ENCODE peak calls at places on chromosomes 12 and 14, in five cellular contexts. One of them, this sample, is unnamed. For H3K27me3, the result is how much of the 10 kb centered on the place peaks cover.

GRCh38 chr14:43956741-43957140 is 550.3 kb downstream of the FSCB start:
- DNase-seq in neural progenitor cell: no peak
- DNase-seq in heart right ventricle: no peak
- DNase-seq in adrenal gland: no peak
- DNase-seq in IMR-90: no peak
- DNase-seq in this sample: no peak

GRCh38 chr14:104804481-104805325 is 3.8 kb downstream of the ZBTB42 start:
- DNase-seq in neural progenitor cell: no peak
- DNase-seq in heart right ventricle: no peak
- DNase-seq in adrenal gland: no peak
- DNase-seq in IMR-90: no peak
- DNase-seq in this sample: no peak

GRCh38 chr14:104931323-104931770 is 6.7 kb downstream of the PLD4 start:
- DNase-seq in neural progenitor cell: no peak
- DNase-seq in heart right ventricle: no peak
- DNase-seq in adrenal gland: no peak
- DNase-seq in IMR-90: no peak
- DNase-seq in this sample: no peak

GRCh38 chr14:79861111-79861510 is 350.2 kb downstream of the DIO2 start:
- DNase-seq in neural progenitor cell: no peak
- DNase-seq in heart right ventricle: no peak
- DNase-seq in adrenal gland: no peak
- DNase-seq in IMR-90: no peak
- DNase-seq in this sample: no peak

GRCh38 chr14:21384494-21384851 is 654 bp upstream of the SUPT16H start:
- DNase-seq in neural progenitor cell: no peak
- DNase-seq in heart right ventricle: no peak
- DNase-seq in adrenal gland: no peak
- DNase-seq in IMR-90: no peak
- DNase-seq in this sample: no peak

GRCh38 chr12:88298761-88299242 is 156.7 kb downstream of the TMTC3 start:
- DNase-seq in neural progenitor cell: no peak
- DNase-seq in heart right ventricle: no peak
- DNase-seq in adrenal gland: no peak
- DNase-seq in IMR-90: peak
- DNase-seq in this sample: peak

GRCh38 chr12:857611-858010 is 91.9 kb downstream of the RAD52 start:
- DNase-seq in neural progenitor cell: no peak
- DNase-seq in heart right ventricle: no peak
- DNase-seq in adrenal gland: peak
- DNase-seq in IMR-90: peak
- DNase-seq in this sample: peak

GRCh38 chr12:109760031-109760929 is 46.7 kb downstream of the FAM222A start:
- DNase-seq in neural progenitor cell: no peak
- DNase-seq in heart right ventricle: peak
- DNase-seq in adrenal gland: peak
- DNase-seq in IMR-90: no peak
- DNase-seq in this sample: no peak

GRCh38 chr12:54421175-54421872 is 2.3 kb upstream of the ITGA5 start:
- DNase-seq in neural progenitor cell: no peak
- DNase-seq in heart right ventricle: no peak
- DNase-seq in adrenal gland: no peak
- DNase-seq in IMR-90: peak
- DNase-seq in this sample: no peak

GRCh38 chr14:90398841-90399540 is 2.2 kb downstream of the CALM1 start:
- DNase-seq in neural progenitor cell: no peak
- DNase-seq in heart right ventricle: no peak
- DNase-seq in adrenal gland: no peak
- DNase-seq in IMR-90: no peak
- DNase-seq in this sample: no peak

GRCh38 chr12:125140239-125140917 is 75.1 kb downstream of the AACS start:
- DNase-seq in neural progenitor cell: peak
- DNase-seq in heart right ventricle: no peak
- DNase-seq in adrenal gland: no peak
- DNase-seq in IMR-90: no peak
- DNase-seq in this sample: peak

GRCh38 chr12:124509676-124510300 is 57.6 kb downstream of the NCOR2 start:
- DNase-seq in neural progenitor cell: peak
- DNase-seq in heart right ventricle: no peak
- DNase-seq in adrenal gland: peak
- DNase-seq in IMR-90: peak
- DNase-seq in this sample: peak

GRCh38 chr12:106120578-106121105 is 18.1 kb downstream of the NUAK1 start:
- DNase-seq in neural progenitor cell: no peak
- DNase-seq in heart right ventricle: peak
- DNase-seq in adrenal gland: peak
- DNase-seq in IMR-90: no peak
- DNase-seq in this sample: no peak

GRCh38 chr14:75636100-75636692 is 24.5 kb downstream of the ERG28 start:
- DNase-seq in neural progenitor cell: peak
- DNase-seq in heart right ventricle: no peak
- DNase-seq in adrenal gland: peak
- DNase-seq in IMR-90: peak
- DNase-seq in this sample: no peak

GRCh38 chr12:4308334-4308960 is 12.6 kb upstream of the TIGAR start:
- DNase-seq in neural progenitor cell: peak
- DNase-seq in heart right ventricle: no peak
- DNase-seq in adrenal gland: no peak
- DNase-seq in IMR-90: no peak
- DNase-seq in this sample: no peak

GRCh38 chr12:8156845-8157244 is at the start of gene ZNF705A:
- DNase-seq in neural progenitor cell: no peak
- DNase-seq in heart right ventricle: no peak
- DNase-seq in adrenal gland: no peak
- DNase-seq in IMR-90: peak
- DNase-seq in this sample: peak

GRCh38 chr12:131211279-131211938 is 257.7 kb downstream of the ADGRD1 start:
- DNase-seq in neural progenitor cell: no peak
- DNase-seq in heart right ventricle: no peak
- DNase-seq in adrenal gland: no peak
- DNase-seq in IMR-90: no peak
- DNase-seq in this sample: no peak

GRCh38 chr12:55727643-55728184 is 1.1 kb downstream of the CD63 start:
- DNase-seq in neural progenitor cell: peak
- DNase-seq in heart right ventricle: no peak
- DNase-seq in adrenal gland: peak
- DNase-seq in IMR-90: peak
- DNase-seq in this sample: no peak

GRCh38 chr12:50749459-50749882 is 14.4 kb upstream of the ATF1 start:
- DNase-seq in neural progenitor cell: no peak
- DNase-seq in heart right ventricle: no peak
- DNase-seq in adrenal gland: no peak
- DNase-seq in IMR-90: no peak
- DNase-seq in this sample: no peak

GRCh38 chr14:49659526-49660455 is 24.7 kb upstream of the DNAAF2 start:
- DNase-seq in neural progenitor cell: no peak
- DNase-seq in heart right ventricle: no peak
- DNase-seq in adrenal gland: no peak
- DNase-seq in IMR-90: no peak
- DNase-seq in this sample: peak

GRCh38 chr14:49653508-49653907 is 18.5 kb upstream of the DNAAF2 start:
- DNase-seq in neural progenitor cell: no peak
- DNase-seq in heart right ventricle: no peak
- DNase-seq in adrenal gland: no peak
- DNase-seq in IMR-90: no peak
- DNase-seq in this sample: no peak

DNA sequence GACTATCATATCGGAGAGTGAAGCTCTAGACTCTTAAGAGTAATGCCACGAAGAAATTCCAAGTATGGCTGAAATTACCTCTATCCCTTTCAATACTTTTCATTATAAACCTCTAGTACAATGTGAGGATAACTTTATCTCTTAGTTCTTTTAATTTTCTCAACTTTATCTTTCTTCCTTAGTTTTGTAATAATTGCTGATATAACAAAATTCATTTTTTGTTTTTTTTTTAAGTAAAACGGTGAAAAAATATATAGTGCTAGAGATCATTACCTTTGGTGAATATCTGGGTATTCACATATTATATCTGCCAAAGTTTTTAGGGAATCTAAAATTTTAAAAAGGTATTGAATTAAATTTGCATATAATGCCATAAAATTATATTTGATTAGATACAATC is 19.5 kb upstream of the DNAAF2 start:
- DNase-seq in neural progenitor cell: no peak
- DNase-seq in heart right ventricle: no peak
- DNase-seq in adrenal gland: no peak
- DNase-seq in IMR-90: no peak
- DNase-seq in this sample: no peak
- H3K27me3 ChIP-seq in neural progenitor cell: under half
- H3K27me3 ChIP-seq in heart right ventricle: under half
- H3K27me3 ChIP-seq in adrenal gland: under half
- H3K27me3 ChIP-seq in IMR-90: under half
- H3K27me3 ChIP-seq in this sample: under half

DNA sequence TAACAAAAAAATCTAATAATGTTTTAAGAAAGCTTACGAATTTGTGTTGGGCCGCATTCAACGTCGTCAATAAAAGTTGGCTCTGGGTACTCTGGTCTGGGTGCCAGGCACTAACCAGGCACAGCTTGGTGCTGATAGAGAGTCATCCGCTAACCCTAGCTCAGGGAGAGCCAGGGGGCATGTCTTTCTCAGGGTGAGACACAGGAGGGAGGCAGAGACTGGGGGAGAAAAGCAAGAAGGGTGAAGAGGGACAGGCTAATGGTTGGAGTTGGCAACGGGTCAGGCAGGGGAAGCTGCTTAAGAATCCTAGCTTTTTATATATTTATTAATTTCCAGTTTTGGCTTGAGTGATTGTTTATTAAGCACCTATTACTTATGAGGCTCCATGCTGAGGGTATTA is 105.0 kb downstream of the CMKLR1 start:
- DNase-seq in neural progenitor cell: no peak
- DNase-seq in heart right ventricle: peak
- DNase-seq in adrenal gland: peak
- DNase-seq in IMR-90: no peak
- DNase-seq in this sample: no peak
- TF ChIP-seq CTCF in neural progenitor cell: peak
- TF ChIP-seq CTCF in heart right ventricle: peak
- TF ChIP-seq CTCF in adrenal gland: peak
- TF ChIP-seq CTCF in IMR-90: no peak
- TF ChIP-seq CTCF in this sample: no peak

GRCh38 chr14:28770061-28770460 is 3.5 kb downstream of the FOXG1 start:
- DNase-seq in neural progenitor cell: no peak
- DNase-seq in heart right ventricle: no peak
- DNase-seq in adrenal gland: no peak
- DNase-seq in IMR-90: no peak
- DNase-seq in this sample: no peak
- H3K27me3 ChIP-seq in neural progenitor cell: half or more
- H3K27me3 ChIP-seq in heart right ventricle: under half
- H3K27me3 ChIP-seq in adrenal gland: half or more
- H3K27me3 ChIP-seq in IMR-90: half or more
- H3K27me3 ChIP-seq in this sample: half or more

DNA sequence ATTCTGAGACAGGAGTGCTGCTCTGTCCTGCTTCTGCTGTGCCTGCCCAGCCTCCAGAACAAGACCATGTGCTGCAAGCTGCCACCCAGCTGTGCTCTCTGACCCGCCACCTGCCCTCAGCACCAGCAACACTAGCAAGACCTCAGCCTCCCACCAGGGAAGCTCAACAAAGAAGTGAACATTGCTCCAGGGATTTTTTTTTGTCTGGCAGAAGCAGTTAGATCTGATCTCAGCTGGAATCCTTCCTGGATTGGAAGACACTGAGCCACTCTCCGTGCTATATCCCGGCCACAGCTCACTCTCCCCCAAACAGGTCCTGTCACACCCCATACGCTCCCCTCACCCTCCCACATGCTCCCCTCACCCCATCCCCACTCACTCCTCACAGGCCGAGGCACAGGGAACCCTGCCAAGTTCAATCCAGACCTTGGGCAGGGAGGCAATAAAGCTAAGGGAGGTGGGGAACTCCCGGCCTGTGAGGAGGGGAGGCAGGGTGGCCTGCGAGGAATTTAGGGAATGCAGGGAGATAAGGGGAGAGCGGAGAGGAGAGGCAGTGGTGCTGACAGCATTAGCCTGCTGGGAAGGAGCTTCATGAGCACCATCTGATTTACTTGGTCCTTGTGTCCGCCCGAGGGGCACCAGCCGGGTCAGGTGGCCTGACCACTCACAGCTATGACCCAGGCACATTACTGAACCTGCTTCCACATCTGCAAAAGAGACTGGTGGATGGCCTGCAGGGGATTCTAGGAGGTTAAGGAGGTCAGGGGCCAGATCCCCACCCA is 29.7 kb downstream of the CCDC85C start:
- DNase-seq in neural progenitor cell: peak
- DNase-seq in heart right ventricle: peak
- DNase-seq in adrenal gland: peak
- DNase-seq in IMR-90: peak
- DNase-seq in this sample: peak
- TF ChIP-seq CTCF in neural progenitor cell: no peak
- TF ChIP-seq CTCF in heart right ventricle: no peak
- TF ChIP-seq CTCF in adrenal gland: no peak
- TF ChIP-seq CTCF in IMR-90: no peak
- TF ChIP-seq CTCF in this sample: no peak

DNA sequence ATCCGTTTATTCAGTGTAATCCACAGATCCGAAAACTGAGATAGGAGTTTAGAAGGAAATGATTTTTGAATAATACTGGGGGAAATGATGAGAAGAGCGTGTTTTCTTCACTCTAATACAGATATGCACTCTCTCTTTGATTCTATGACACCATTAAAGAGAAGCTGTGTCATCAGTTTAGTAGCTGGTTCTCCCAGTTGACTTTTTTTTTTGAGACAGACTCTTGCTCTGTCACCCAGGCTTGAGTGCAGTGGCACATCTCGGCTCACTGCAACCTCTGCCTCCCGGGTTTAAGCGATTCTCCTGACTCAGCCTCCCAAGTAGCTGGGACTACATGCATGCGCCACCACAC is 48.4 kb upstream of the EML1 start:
- DNase-seq in neural progenitor cell: no peak
- DNase-seq in heart right ventricle: no peak
- DNase-seq in adrenal gland: no peak
- DNase-seq in IMR-90: no peak
- DNase-seq in this sample: no peak
- H3K27me3 ChIP-seq in neural progenitor cell: under half
- H3K27me3 ChIP-seq in heart right ventricle: under half
- H3K27me3 ChIP-seq in adrenal gland: under half
- H3K27me3 ChIP-seq in IMR-90: under half
- H3K27me3 ChIP-seq in this sample: under half

DNA sequence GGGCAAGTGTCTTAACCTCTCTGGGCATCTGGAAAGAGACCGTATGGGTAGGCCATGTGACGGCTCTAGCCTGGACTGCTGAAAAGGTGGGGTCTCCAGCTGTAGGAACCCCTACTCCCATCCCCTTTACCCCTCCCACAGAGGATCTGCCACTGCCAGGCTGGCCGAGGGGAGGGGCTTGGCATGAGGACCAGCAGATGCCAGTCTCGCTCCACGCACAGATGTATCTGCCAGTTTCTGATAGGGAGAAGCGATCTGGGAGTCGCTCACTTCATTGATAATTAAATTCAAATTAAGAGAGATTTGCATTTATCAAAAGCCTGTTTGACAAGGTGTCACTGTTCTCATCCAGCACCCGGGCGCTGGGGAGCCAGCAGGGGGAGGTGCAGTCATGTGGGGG is 217.6 kb upstream of the MYL2 start:
- DNase-seq in neural progenitor cell: no peak
- DNase-seq in heart right ventricle: no peak
- DNase-seq in adrenal gland: no peak
- DNase-seq in IMR-90: no peak
- DNase-seq in this sample: no peak
- TF ChIP-seq CTCF in neural progenitor cell: no peak
- TF ChIP-seq CTCF in heart right ventricle: no peak
- TF ChIP-seq CTCF in adrenal gland: no peak
- TF ChIP-seq CTCF in IMR-90: no peak
- TF ChIP-seq CTCF in this sample: no peak

This sample was measured in foreskin keratinocyte.